ENCODE peak calls at places on chromosomes 5 and 9, in five cellular contexts. X is kidney glomerular epithelial cell; B is HCT116; D is activated CD4-positive, alpha-beta T cell treated with anti-CD3 and anti-CD28 coated beads, Interleukin-2, amount 50 U/mL, for 1 hour; V is occipital lobe. C is an unnamed sample.

GRCh38 chr9:92875373-92875772 is 2.5 kb downstream of the ZNF484 start:
- DNase-seq in X (no peak), B (no peak), D (no peak), V (no peak), C (no peak)

GRCh38 chr9:128420060-128420650 is 502 bp upstream of the CERCAM start:
- DNase-seq in X (peak; percentile 28), B (no peak), D (peak; percentile 53), V (peak; percentile 17), C (peak; percentile 44)

GRCh38 chr9:88587182-88587581 is 52.2 kb downstream of the NXNL2 start:
- DNase-seq in X (no peak), B (no peak), D (no peak), V (no peak), C (no peak)

GRCh38 chr9:134229466-134230091 is 65.2 kb upstream of the RNU6ATAC start:
- DNase-seq in X (no peak), B (no peak), D (no peak), V (no peak), C (no peak)

GRCh38 chr5:42949348-42950090 is 90.6 kb downstream of the ANXA2R start:
- DNase-seq in X (peak; percentile 5), B (no peak), D (peak; percentile 61), V (no peak), C (peak; percentile 45)

GRCh38 chr5:73031839-73032238 is 76.0 kb downstream of the FCHO2 start:
- DNase-seq in X (peak; percentile 20), B (peak; percentile 21), D (no peak), V (no peak), C (no peak)

GRCh38 chr9:109708507-109708945 is 71.5 kb upstream of the PALM2AKAP2 start:
- DNase-seq in X (no peak), B (no peak), D (no peak), V (no peak), C (no peak)

GRCh38 chr5:40124367-40124766 is 555.3 kb upstream of the PTGER4 start:
- DNase-seq in X (no peak), B (peak; percentile 27), D (no peak), V (no peak), C (no peak)

GRCh38 chr5:485943-486491 is 38.2 kb downstream of the SLC9A3 start:
- DNase-seq in X (no peak), B (no peak), D (no peak), V (no peak), C (no peak)

GRCh38 chr5:41335596-41335995 is 122.3 kb upstream of the C6 start:
- DNase-seq in X (no peak), B (no peak), D (no peak), V (no peak), C (no peak)

GRCh38 chr5:107294151-107294550 is 376.6 kb downstream of the EFNA5 start:
- DNase-seq in X (no peak), B (no peak), D (no peak), V (no peak), C (no peak)

GRCh38 chr5:118533166-118533565 is 455.2 kb downstream of the DTWD2 start:
- DNase-seq in X (no peak), B (no peak), D (no peak), V (no peak), C (no peak)

GRCh38 chr9:120066315-120066714 is 513.7 kb downstream of the CDK5RAP2 start:
- DNase-seq in X (peak; percentile 30), B (no peak), D (no peak), V (no peak), C (no peak)

GRCh38 chr5:96333397-96333790 is 99.7 kb downstream of the PCSK1 start:
- DNase-seq in X (no peak), B (no peak), D (no peak), V (no peak), C (no peak)

GRCh38 chr9:14452539-14452938 is 138.6 kb upstream of the NFIB start:
- DNase-seq in X (no peak), B (no peak), D (no peak), V (no peak), C (no peak)

C was measured in activated gamma-delta T cell treated with anti-CD3 and anti-CD28 coated beads, Interleukin-2, amount 50 U/mL, for 16 hours.